ENCODE peak calls at places on chromosomes 11 and 22, in six cellular contexts. M is IMR-90, A is H1, W is mesenchymal stem cell, E is neuronal stem cell, V is trophoblast cell. I is an unnamed sample. For H3K9me3, the result is how much of the 10 kb centered on the place peaks cover.

GRCh38 chr11:21811572-21811971 is 381.3 kb upstream of the ANO5 start:
- DNase-seq in M (no peak), A (peak), W (no peak), E (no peak), V (no peak), I (peak)

GRCh38 chr11:120674537-120674936 is 163.0 kb downstream of the GRIK4 start:
- DNase-seq in M (peak), A (no peak), W (peak), E (no peak), V (no peak), I (no peak)

GRCh38 chr22:48241658-48242057 is 1479.2 kb downstream of the TBC1D22A start:
- DNase-seq in M (no peak), A (peak), W (no peak), E (no peak), V (no peak), I (peak)

GRCh38 chr22:43528601-43529360 is 117.0 kb downstream of the MPPED1 start:
- DNase-seq in M (no peak), A (no peak), W (no peak), E (no peak), V (no peak), I (no peak)

GRCh38 chr11:118621898-118622375 is 14.5 kb downstream of the PHLDB1 start:
- DNase-seq in M (no peak), A (no peak), W (peak), E (no peak), V (no peak), I (no peak)

GRCh38 chr11:128482512-128483191 is 104.7 kb downstream of the ETS1 start:
- DNase-seq in M (peak), A (no peak), W (peak), E (no peak), V (no peak), I (no peak)

GRCh38 chr22:24744638-24745037 is 29.9 kb downstream of the PIWIL3 start:
- DNase-seq in M (no peak), A (no peak), W (no peak), E (no peak), V (no peak), I (no peak)

GRCh38 chr11:39772525-39773137 is 1686.8 kb downstream of the LRRC4C start:
- DNase-seq in M (no peak), A (no peak), W (no peak), E (no peak), V (no peak), I (no peak)

GRCh38 chr22:30832407-30832987 is 136.1 kb downstream of the MORC2 start:
- DNase-seq in M (no peak), A (peak), W (no peak), E (no peak), V (no peak), I (no peak)

GRCh38 chr11:134223836-134224709 is at the start of the genes NCAPD3 and VPS26B:
- DNase-seq in M (peak), A (peak), W (peak), E (peak), V (peak), I (peak)
- H3K4ac ChIP-seq in M (peak), A (no peak), W (peak), E (no peak), V (peak), I (no peak)

DNA sequence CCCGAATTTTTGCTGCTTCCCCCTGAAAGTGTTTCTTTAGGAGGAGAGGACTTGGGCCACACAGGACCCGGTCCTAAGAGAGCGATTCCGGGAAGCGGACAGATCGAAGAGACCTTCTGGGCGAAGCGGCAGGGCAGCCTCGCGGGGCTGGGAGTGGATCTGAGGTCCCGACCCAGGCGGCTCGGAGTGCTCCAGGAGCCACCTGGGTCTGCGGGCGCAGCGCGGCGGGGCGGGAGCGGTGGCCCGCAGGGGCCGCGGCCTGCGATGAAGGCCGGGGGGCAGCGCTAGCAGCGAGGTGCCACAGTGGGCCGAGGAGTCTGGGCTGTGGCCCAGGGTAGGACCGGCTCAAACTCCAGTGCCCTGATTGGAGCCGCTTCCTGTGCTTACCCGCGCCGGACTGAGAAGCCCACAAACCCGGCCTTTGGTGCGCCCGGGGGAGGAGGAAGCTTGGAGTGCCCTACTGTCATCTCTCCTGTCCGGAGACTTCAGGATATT is 1.8 kb downstream of the PKNOX2 start:
- DNase-seq in M (no peak), A (peak), W (peak), E (peak), V (no peak), I (peak)
- H3K27ac ChIP-seq in M (peak), A (no peak), W (peak), E (no peak), V (no peak), I (no peak)

GRCh38 chr11:70894566-70894965 is 357.8 kb downstream of the SHANK2 start:
- DNase-seq in M (no peak), A (no peak), W (no peak), E (no peak), V (no peak), I (no peak)
- H3K9me3 ChIP-seq in M (under half), A (under half), W (under half), E (under half), V (under half), I (under half)

GRCh38 chr22:39176673-39177455 is 24.4 kb upstream of the CBX7 start:
- DNase-seq in M (no peak), A (no peak), W (peak), E (no peak), V (no peak), I (peak)
- H3K4ac ChIP-seq in M (peak), A (peak), W (peak), E (peak), V (peak), I (peak)

DNA sequence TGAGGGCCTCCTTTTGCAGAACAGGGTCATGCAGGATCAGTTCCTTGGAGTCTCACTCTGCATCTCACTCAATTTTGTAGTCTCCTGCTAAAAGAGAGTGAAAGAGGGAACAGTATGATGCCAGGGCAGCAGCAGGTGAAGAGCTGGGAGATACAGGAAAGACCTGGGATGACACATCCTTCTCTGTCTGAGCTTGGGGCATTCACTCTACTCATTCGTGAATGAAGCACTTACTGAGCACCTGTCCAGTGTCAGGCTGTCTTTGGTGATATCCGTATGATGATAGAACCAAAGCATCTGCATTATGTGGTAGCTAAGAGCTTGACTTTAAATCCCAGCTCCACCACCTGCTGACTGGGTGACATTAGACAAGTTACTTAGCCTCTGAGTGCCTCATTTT is 14.4 kb downstream of the SREBF2 start:
- DNase-seq in M (no peak), A (no peak), W (no peak), E (no peak), V (no peak), I (no peak)
- H3K27ac ChIP-seq in M (no peak), A (no peak), W (no peak), E (no peak), V (no peak), I (no peak)

GRCh38 chr22:49306632-49306975 is 521.1 kb downstream of the BRD1 start:
- DNase-seq in M (no peak), A (peak), W (no peak), E (no peak), V (no peak), I (peak)
- H3K9me3 ChIP-seq in M (half or more), A (under half), W (under half), E (under half), V (under half), I (under half)

GRCh38 chr11:34266090-34266912 is 91.5 kb downstream of the ABTB2 start:
- DNase-seq in M (peak), A (no peak), W (peak), E (no peak), V (no peak), I (no peak)
- H3K4ac ChIP-seq in M (peak), A (peak), W (no peak), E (no peak), V (no peak), I (no peak)

DNA sequence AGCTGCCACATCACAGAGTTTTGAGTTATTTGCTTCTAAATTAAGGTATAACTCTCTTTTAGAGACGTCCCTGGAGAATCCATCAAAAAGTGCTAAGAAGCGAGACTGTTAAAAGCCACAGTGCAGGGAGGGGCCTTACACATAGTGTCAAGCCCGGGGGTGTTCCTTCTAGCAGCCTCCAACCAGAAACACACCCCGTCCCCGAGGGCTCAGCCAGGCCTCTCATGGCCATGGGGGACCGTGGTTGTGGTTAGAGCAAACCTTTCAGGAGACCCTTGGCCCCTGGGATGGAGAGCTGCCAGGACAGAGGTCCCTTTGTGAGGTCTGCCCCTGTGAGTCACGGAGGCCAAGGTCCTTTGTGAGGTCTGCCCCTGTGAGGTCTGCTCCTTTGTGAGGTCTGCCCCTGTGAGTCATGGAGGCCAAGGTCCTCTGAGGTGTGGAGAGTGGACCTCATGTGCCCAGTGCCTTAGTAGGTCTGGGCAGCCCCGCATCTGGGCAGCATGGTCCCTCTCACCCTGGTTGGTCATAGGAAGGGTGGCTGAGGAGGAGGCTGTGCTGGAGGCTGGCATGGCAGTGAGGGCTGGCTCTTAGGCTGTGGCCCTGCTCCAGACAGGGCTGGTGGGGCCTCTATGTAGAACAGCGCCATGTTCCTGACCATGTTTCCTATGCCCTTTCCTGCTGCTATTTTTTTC is 5.4 kb downstream of the GNAZ start:
- DNase-seq in M (no peak), A (no peak), W (no peak), E (no peak), V (no peak), I (no peak)
- H3K27ac ChIP-seq in M (no peak), A (no peak), W (no peak), E (no peak), V (no peak), I (no peak)

DNA sequence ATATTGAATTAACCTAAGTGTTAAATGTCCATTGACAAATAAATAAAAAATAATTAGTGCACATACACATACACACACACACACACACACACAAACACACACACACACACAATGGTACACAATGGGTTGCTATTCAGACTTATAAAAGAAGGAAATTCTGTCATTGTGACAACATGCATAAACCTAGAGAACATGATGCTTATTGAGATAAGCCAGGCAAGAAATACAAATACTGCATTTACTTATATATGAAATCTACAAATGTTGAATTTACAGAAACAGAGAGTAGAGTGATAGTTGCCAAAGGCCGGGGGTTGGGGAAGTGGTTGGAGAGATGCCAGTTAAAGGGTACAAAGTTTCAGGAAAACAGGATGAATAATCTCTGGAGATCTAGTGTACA is 566.0 kb upstream of the LRRC4C start:
- DNase-seq in M (no peak), A (no peak), W (no peak), E (no peak), V (no peak), I (no peak)
- H3K9me3 ChIP-seq in M (under half), A (under half), W (under half), E (under half), V (under half), I (under half)

I was measured in H9.